ENCODE peak calls at places on chromosomes 4 and X, in four cellular contexts. C is lung, F is ovary, G is transverse colon. Y is an unnamed sample. For H3K9me3, the result is how much of the 10 kb centered on the place peaks cover.

GRCh38 chrX:130916636-130917422 is 13.8 kb upstream of the ENOX2 start:
- DNase-seq in C (no peak), F (peak), G (peak), Y (no peak)

GRCh38 chr4:2789801-2790582 is 2.9 kb upstream of the SH3BP2 start:
- DNase-seq in F (peak), C (no peak), G (no peak), Y (no peak)

GRCh38 chr4:14880805-14881204 is 121.5 kb upstream of the CPEB2 start:
- DNase-seq in F (no peak), C (no peak), G (no peak), Y (no peak)

GRCh38 chr4:53015681-53016080 is 153.6 kb downstream of the RASL11B start:
- DNase-seq in F (peak), G (peak), C (no peak), Y (no peak)

GRCh38 chr4:113990886-113991285 is 11.4 kb upstream of the ARSJ start:
- DNase-seq in C (no peak), F (no peak), G (no peak), Y (no peak)

GRCh38 chr4:14169460-14169859 is 541.9 kb upstream of the BOD1L1 start:
- DNase-seq in G (no peak), C (no peak), F (no peak), Y (no peak)

GRCh38 chr4:159035570-159035969 is 67.3 kb upstream of the RAPGEF2 start:
- DNase-seq in C (no peak), F (no peak), G (no peak), Y (no peak)

GRCh38 chr4:158285429-158286216 is 75.3 kb downstream of the TMEM144 start:
- DNase-seq in G (no peak), C (no peak), F (no peak), Y (no peak)

GRCh38 chrX:253451-254297 is 27.5 kb upstream of the PLCXD1 start:
- DNase-seq in C (no peak), F (no peak), G (no peak), Y (no peak)
- H3K9me3 ChIP-seq in C (under half), F (under half), G (under half), Y (under half)

DNA sequence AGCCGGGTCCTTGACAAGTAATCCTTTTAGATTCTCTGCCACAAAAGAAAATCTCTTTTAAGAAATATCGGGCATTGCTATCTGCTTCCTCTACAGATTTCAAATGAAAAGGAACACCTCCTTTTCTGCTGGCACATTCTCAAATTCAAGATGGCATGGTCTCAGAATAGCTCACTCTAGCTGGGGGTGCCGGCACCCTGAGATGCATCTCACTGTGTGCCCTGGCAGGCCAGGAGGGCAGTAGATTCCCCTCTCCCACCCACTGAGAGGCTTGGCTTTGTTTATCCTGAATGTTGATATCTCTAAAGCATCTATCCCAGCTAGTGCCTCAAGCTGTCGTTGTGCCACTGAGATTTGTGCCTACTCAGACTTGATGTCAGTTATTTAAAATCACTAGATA is 319.5 kb downstream of the ARHGAP10 start:
- DNase-seq in F (no peak), G (no peak), C (no peak), Y (no peak)
- H3K9me3 ChIP-seq in F (under half), G (under half), C (under half), Y (under half)

DNA sequence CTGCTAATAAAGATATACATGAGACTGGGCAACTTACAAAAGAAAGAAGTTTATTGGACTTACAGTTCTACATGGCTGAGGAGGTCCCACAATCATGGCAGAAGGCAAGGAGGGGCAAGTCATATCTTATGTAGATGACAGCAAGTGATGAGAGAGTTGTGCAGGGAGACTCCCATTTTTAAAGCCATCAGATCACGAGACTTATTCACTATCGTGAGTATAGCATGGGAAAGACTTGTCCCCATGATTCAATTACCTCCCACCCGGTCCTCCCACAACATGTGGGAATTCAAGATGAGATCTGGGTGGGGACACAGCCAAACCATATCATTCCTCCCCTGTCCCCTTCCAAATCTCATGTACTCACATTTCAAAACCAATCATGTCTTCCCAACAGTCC is 50.9 kb upstream of the GRID2 start:
- DNase-seq in F (no peak), C (no peak), G (no peak), Y (no peak)
- H3K9me3 ChIP-seq in F (under half), C (under half), G (under half), Y (under half)

GRCh38 chr4:12173496-12173895 is 744.8 kb upstream of the HS3ST1 start:
- DNase-seq in C (no peak), F (no peak), G (no peak), Y (no peak)

GRCh38 chr4:12178614-12179263 is 750.0 kb upstream of the HS3ST1 start:
- DNase-seq in C (no peak), F (no peak), G (no peak), Y (no peak)

DNA sequence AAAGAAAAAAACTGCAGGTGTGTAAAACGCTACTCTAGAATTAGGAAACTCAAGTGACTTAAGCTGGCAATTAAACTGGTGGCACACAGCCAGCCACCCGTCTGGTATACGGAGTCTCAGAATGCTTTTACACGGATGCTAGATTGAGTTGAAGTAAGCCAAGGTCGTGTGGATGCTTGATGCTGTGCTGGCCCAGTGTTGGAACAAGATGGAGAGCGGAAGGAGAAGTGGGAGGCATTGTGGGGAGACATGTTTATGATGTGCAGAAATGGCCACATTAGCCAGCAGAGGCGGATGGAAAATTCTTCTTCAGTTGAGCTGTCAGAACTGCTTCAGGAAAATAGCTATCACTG is 750.5 kb upstream of the HS3ST1 start:
- DNase-seq in F (peak), G (no peak), C (no peak), Y (no peak)
- H3K9me3 ChIP-seq in F (under half), G (under half), C (under half), Y (under half)